ENCODE peak calls at places on chromosome X, in nine cellular contexts. X, U, J, S, A, F, Z, W and B are unnamed samples.
A peak's percentile ranks its signal among the peaks of the same experiment; 100 is the strongest.

GRCh38 chrX:41144873-41145272 is 59.6 kb downstream of the USP9X start:
- DNase-seq in S (no peak), F (no peak), A (no peak), J (no peak), Z (no peak), W (no peak), U (no peak), X (no peak), B (no peak)

GRCh38 chrX:40164751-40165150 is 67.0 kb upstream of the BCOR start:
- DNase-seq in A (no peak), U (no peak), W (no peak), X (no peak), Z (no peak), J (no peak), S (no peak), F (no peak), B (no peak)

GRCh38 chrX:100928660-100929613 is at the start of gene XKRX:
- DNase-seq in F (peak; percentile 85), X (peak; percentile 13), J (no peak), W (peak; percentile 10), S (no peak), A (no peak), Z (peak; percentile 75), U (peak; percentile 69), B (no peak)

GRCh38 chrX:147950352-147950751 is 30.8 kb upstream of the FMR1NB start:
- DNase-seq in X (no peak), Z (no peak), U (no peak), F (no peak), S (no peak), W (no peak), J (no peak), A (no peak), B (no peak)

GRCh38 chrX:73647632-73648322 is 84.8 kb downstream of the CHIC1 start:
- DNase-seq in U (no peak), F (no peak), J (no peak), W (no peak), X (no peak), S (no peak), Z (no peak), A (no peak), B (no peak)

GRCh38 chrX:24097741-24098140 is 43.0 kb downstream of the EIF2S3 start:
- DNase-seq in A (no peak), S (no peak), J (no peak), X (no peak), W (no peak), F (no peak), Z (no peak), U (no peak), B (no peak)

GRCh38 chrX:74286950-74287349 is 17.0 kb upstream of the ZCCHC13 start:
- DNase-seq in U (no peak), F (no peak), S (no peak), X (no peak), J (peak; percentile 16), Z (no peak), A (no peak), W (peak; percentile 32), B (peak; percentile 79)

GRCh38 chrX:70422886-70423336 is at the start of gene GDPD2:
- DNase-seq in F (peak; percentile 85), W (peak; percentile 29), S (no peak), J (no peak), A (no peak), X (peak; percentile 34), Z (no peak), U (peak; percentile 41), B (no peak)

GRCh38 chrX:10031743-10032142 is 64.6 kb downstream of the CLDN34 start:
- DNase-seq in A (no peak), W (no peak), J (no peak), Z (no peak), F (no peak), S (no peak), X (no peak), U (no peak), B (no peak)

GRCh38 chrX:129556806-129557315 is 16.8 kb downstream of the OCRL start:
- DNase-seq in U (no peak), A (no peak), W (no peak), X (no peak), F (no peak), S (no peak), Z (no peak), J (no peak), B (no peak)

GRCh38 chrX:71852182-71852581 is 58.5 kb upstream of the NHSL2 start:
- DNase-seq in J (no peak), A (no peak), F (no peak), Z (no peak), X (no peak), S (no peak), W (no peak), U (no peak), B (no peak)

GRCh38 chrX:45768666-45769065 is 568.0 kb upstream of the DIPK2B start:
- DNase-seq in F (no peak), J (no peak), X (no peak), A (no peak), W (peak; percentile 43), S (no peak), Z (no peak), U (no peak), B (no peak)

GRCh38 chrX:8987672-8988250 is 46.2 kb downstream of the FAM9B start:
- DNase-seq in S (no peak), Z (no peak), X (no peak), J (no peak), W (no peak), U (no peak), F (no peak), A (no peak), B (no peak)

GRCh38 chrX:13223868-13224555 is 95.8 kb downstream of the ATXN3L start:
- DNase-seq in A (peak; percentile 81), Z (no peak), J (peak; percentile 57), F (no peak), S (no peak), X (no peak), U (no peak), W (peak; percentile 90), B (peak; percentile 94)

GRCh38 chrX:16839852-16840460 is 30.2 kb downstream of the RBBP7 start:
- DNase-seq in X (no peak), U (no peak), A (peak; percentile 41), S (peak; percentile 14), W (peak; percentile 70), F (peak; percentile 54), J (no peak), Z (no peak), B (peak; percentile 89)

GRCh38 chrX:68918202-68918601 is 89.4 kb downstream of the EFNB1 start:
- DNase-seq in S (no peak), A (no peak), F (no peak), W (no peak), U (no peak), Z (no peak), X (no peak), J (no peak), B (no peak)

GRCh38 chrX:3697701-3698279 is 15.7 kb downstream of the PRKX start:
- DNase-seq in X (peak; percentile 9), S (peak; percentile 14), Z (no peak), J (no peak), U (peak; percentile 42), F (no peak), A (no peak), W (peak; percentile 86), B (peak; percentile 65)

GRCh38 chrX:25534096-25534495 is 518.3 kb upstream of the ARX start:
- DNase-seq in A (no peak), X (no peak), U (no peak), J (no peak), W (no peak), Z (no peak), S (no peak), F (no peak), B (no peak)

GRCh38 chrX:155718964-155719586 is 106.3 kb upstream of the TMLHE start:
- DNase-seq in F (no peak), W (no peak), Z (no peak), X (no peak), S (no peak), J (no peak), A (no peak), U (no peak), B (peak; percentile 1)

GRCh38 chrX:65034641-65035450 is 58.6 kb upstream of the ZC4H2 start:
- DNase-seq in Z (peak; percentile 58), W (peak; percentile 50), U (peak; percentile 86), X (peak; percentile 65), S (peak; percentile 11), J (peak; percentile 27), F (peak; percentile 90), A (no peak), B (peak; percentile 53)
- TF ChIP-seq CTCF in Z (peak; percentile 35), W (peak; percentile 39), U (peak; percentile 50), X (peak; percentile 59), S (no peak), J (peak; percentile 53), F (peak; percentile 66), A (peak; percentile 52), B (peak; percentile 31)

DNA sequence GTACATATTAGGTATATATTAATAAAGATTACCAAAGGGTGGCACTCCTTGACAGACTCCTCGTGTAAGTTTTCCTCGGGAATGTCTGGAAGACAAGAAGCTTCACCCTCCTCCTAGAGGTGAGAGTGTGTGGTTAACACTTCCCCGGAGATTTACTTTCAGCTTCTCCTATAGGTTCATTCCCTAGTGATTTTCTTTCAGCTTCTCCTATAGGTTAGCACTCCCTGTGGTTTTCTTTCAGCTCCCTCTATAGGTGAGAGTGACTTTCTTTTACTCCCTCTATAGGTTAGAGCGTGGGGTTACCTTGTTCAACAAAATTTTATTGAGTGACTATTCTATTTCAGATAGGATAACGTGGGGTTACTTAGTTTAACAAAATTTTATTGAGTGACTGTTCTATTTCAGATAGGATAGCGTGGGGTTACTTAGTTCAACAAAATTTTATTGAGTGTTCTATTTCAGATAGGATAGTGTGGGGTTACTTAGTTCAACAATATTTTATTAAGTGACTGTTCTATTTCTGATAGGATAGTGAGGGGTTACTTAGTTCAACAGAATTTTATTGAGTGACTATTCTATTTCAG is 106.0 kb upstream of the PLAC1 start:
- DNase-seq in W (peak; percentile 23), U (no peak), X (no peak), A (peak; percentile 39), S (no peak), Z (no peak), J (no peak), F (no peak), B (peak; percentile 60)
- TF ChIP-seq CTCF in W (peak; percentile 19), U (no peak), X (peak; percentile 36), A (peak; percentile 73), S (no peak), Z (no peak), J (peak; percentile 12), F (peak; percentile 66), B (peak; percentile 43)

GRCh38 chrX:83819304-83819703 is 41.6 kb upstream of the CYLC1 start:
- DNase-seq in F (peak; percentile 39), U (no peak), J (no peak), X (no peak), W (no peak), Z (no peak), A (no peak), S (no peak), B (no peak)
- TF ChIP-seq CTCF in F (peak; percentile 31), U (no peak), J (no peak), X (no peak), W (no peak), Z (no peak), A (no peak), S (no peak), B (no peak)

DNA sequence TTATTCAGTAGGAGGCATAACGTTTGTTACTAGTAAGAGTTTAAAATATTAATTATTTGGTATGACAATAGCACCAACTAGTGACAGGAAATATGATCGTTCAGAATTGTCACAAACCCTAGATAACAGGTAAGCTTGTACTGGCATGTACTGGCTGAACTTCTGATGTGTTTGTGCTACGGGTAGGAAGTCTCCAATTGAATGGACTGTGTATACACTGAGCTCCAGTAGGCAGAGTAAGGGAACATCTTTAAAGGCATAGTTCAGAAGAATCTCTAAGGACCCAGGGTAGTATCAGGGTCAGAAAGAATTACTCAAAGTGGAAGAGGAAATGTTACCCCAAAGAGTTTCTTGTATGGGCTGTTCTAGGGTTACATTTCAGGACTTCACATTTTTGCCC is 230.4 kb downstream of the EDA2R start:
- DNase-seq in S (no peak), Z (no peak), F (no peak), J (no peak), U (no peak), W (no peak), X (no peak), A (no peak), B (no peak)
- TF ChIP-seq CTCF in S (no peak), Z (no peak), F (no peak), J (no peak), U (no peak), W (no peak), X (no peak), A (no peak), B (no peak)